ENCODE peak calls at places on chromosomes 4 and X, in six cellular contexts. One of them, this sample, is unnamed.
A peak's percentile ranks its signal among the peaks of the same experiment; 100 is the strongest.

GRCh38 chr4:65195666-65196065 is 474.6 kb downstream of the EPHA5 start:
- DNase-seq in CD8-positive, alpha-beta T cell: no peak
- DNase-seq in type B pancreatic cell: no peak
- DNase-seq in H9: no peak
- DNase-seq in psoas muscle: no peak
- DNase-seq in retinal pigment epithelial cell: no peak
- DNase-seq in this sample: no peak

GRCh38 chr4:15344041-15344440 is 83.8 kb upstream of the C1QTNF7 start:
- DNase-seq in CD8-positive, alpha-beta T cell: no peak
- DNase-seq in retinal pigment epithelial cell: no peak
- DNase-seq in type B pancreatic cell: no peak
- DNase-seq in psoas muscle: no peak
- DNase-seq in H9: no peak
- DNase-seq in this sample: no peak

GRCh38 chrX:137651647-137652046 is 85.7 kb downstream of the ZIC3 start:
- DNase-seq in retinal pigment epithelial cell: no peak
- DNase-seq in CD8-positive, alpha-beta T cell: no peak
- DNase-seq in psoas muscle: no peak
- DNase-seq in type B pancreatic cell: no peak
- DNase-seq in H9: no peak
- DNase-seq in this sample: no peak

GRCh38 chrX:9339603-9340569 is 125.0 kb upstream of the TBL1X start:
- DNase-seq in type B pancreatic cell: no peak
- DNase-seq in H9: no peak
- DNase-seq in psoas muscle: peak; percentile 34
- DNase-seq in CD8-positive, alpha-beta T cell: peak; percentile 39
- DNase-seq in retinal pigment epithelial cell: no peak
- DNase-seq in this sample: no peak

GRCh38 chr4:15894393-15894792 is 44.1 kb downstream of the FGFBP1 start:
- DNase-seq in type B pancreatic cell: no peak
- DNase-seq in retinal pigment epithelial cell: no peak
- DNase-seq in CD8-positive, alpha-beta T cell: no peak
- DNase-seq in H9: no peak
- DNase-seq in psoas muscle: no peak
- DNase-seq in this sample: no peak

GRCh38 chrX:131895002-131895401 is 128.1 kb upstream of the STK26 start:
- DNase-seq in retinal pigment epithelial cell: no peak
- DNase-seq in CD8-positive, alpha-beta T cell: no peak
- DNase-seq in type B pancreatic cell: no peak
- DNase-seq in H9: no peak
- DNase-seq in psoas muscle: no peak
- DNase-seq in this sample: no peak

GRCh38 chrX:37076983-37077382 is 68.8 kb downstream of the FAM47C start:
- DNase-seq in CD8-positive, alpha-beta T cell: no peak
- DNase-seq in type B pancreatic cell: no peak
- DNase-seq in psoas muscle: no peak
- DNase-seq in retinal pigment epithelial cell: no peak
- DNase-seq in H9: no peak
- DNase-seq in this sample: no peak

GRCh38 chr4:148946271-148946670 is 504.1 kb upstream of the NR3C2 start:
- DNase-seq in psoas muscle: no peak
- DNase-seq in CD8-positive, alpha-beta T cell: no peak
- DNase-seq in type B pancreatic cell: no peak
- DNase-seq in H9: no peak
- DNase-seq in retinal pigment epithelial cell: no peak
- DNase-seq in this sample: no peak

GRCh38 chrX:49165901-49166881 is 3.6 kb downstream of the MAGIX start:
- DNase-seq in retinal pigment epithelial cell: no peak
- DNase-seq in psoas muscle: peak; percentile 80
- DNase-seq in H9: peak; percentile 94
- DNase-seq in type B pancreatic cell: no peak
- DNase-seq in CD8-positive, alpha-beta T cell: peak; percentile 66
- DNase-seq in this sample: peak; percentile 72

GRCh38 chr4:88054909-88055308 is 47.5 kb downstream of the PKD2 start:
- DNase-seq in psoas muscle: no peak
- DNase-seq in retinal pigment epithelial cell: peak; percentile 8
- DNase-seq in type B pancreatic cell: no peak
- DNase-seq in H9: peak; percentile 60
- DNase-seq in CD8-positive, alpha-beta T cell: no peak
- DNase-seq in this sample: no peak

GRCh38 chr4:184417802-184418511 is 56.4 kb downstream of the IRF2 start:
- DNase-seq in psoas muscle: no peak
- DNase-seq in retinal pigment epithelial cell: no peak
- DNase-seq in type B pancreatic cell: no peak
- DNase-seq in H9: no peak
- DNase-seq in CD8-positive, alpha-beta T cell: peak; percentile 14
- DNase-seq in this sample: no peak

GRCh38 chrX:53686151-53686885 is at the start of gene HUWE1:
- DNase-seq in type B pancreatic cell: peak; percentile 82
- DNase-seq in H9: peak; percentile 87
- DNase-seq in CD8-positive, alpha-beta T cell: peak; percentile 85
- DNase-seq in psoas muscle: peak; percentile 78
- DNase-seq in retinal pigment epithelial cell: no peak
- DNase-seq in this sample: peak; percentile 75

GRCh38 chrX:119238557-119238956 is 2.5 kb downstream of the PGRMC1 start:
- DNase-seq in retinal pigment epithelial cell: no peak
- DNase-seq in H9: no peak
- DNase-seq in psoas muscle: no peak
- DNase-seq in type B pancreatic cell: no peak
- DNase-seq in CD8-positive, alpha-beta T cell: no peak
- DNase-seq in this sample: no peak

GRCh38 chr4:72846280-72847111 is 223.0 kb downstream of the COX18 start:
- DNase-seq in CD8-positive, alpha-beta T cell: no peak
- DNase-seq in H9: peak; percentile 85
- DNase-seq in type B pancreatic cell: no peak
- DNase-seq in retinal pigment epithelial cell: peak; percentile 38
- DNase-seq in psoas muscle: no peak
- DNase-seq in this sample: no peak

GRCh38 chr4:10926025-10926424 is 241.5 kb upstream of the CLNK start:
- DNase-seq in retinal pigment epithelial cell: peak; percentile 96
- DNase-seq in type B pancreatic cell: no peak
- DNase-seq in H9: no peak
- DNase-seq in psoas muscle: no peak
- DNase-seq in CD8-positive, alpha-beta T cell: no peak
- DNase-seq in this sample: no peak

GRCh38 chrX:30196322-30196721 is 19.0 kb upstream of the MAGEB2 start:
- DNase-seq in H9: no peak
- DNase-seq in type B pancreatic cell: no peak
- DNase-seq in CD8-positive, alpha-beta T cell: no peak
- DNase-seq in retinal pigment epithelial cell: no peak
- DNase-seq in psoas muscle: no peak
- DNase-seq in this sample: no peak

GRCh38 chr4:152946460-152946859 is 10.3 kb downstream of the FHDC1 start:
- DNase-seq in psoas muscle: no peak
- DNase-seq in H9: no peak
- DNase-seq in CD8-positive, alpha-beta T cell: no peak
- DNase-seq in type B pancreatic cell: no peak
- DNase-seq in retinal pigment epithelial cell: no peak
- DNase-seq in this sample: no peak

GRCh38 chr4:1808396-1808795 is 15.3 kb downstream of the FGFR3 start:
- DNase-seq in CD8-positive, alpha-beta T cell: no peak
- DNase-seq in psoas muscle: no peak
- DNase-seq in type B pancreatic cell: no peak
- DNase-seq in retinal pigment epithelial cell: no peak
- DNase-seq in H9: no peak
- DNase-seq in this sample: no peak

GRCh38 chr4:117478702-117479101 is 393.3 kb upstream of the TRAM1L1 start:
- DNase-seq in CD8-positive, alpha-beta T cell: no peak
- DNase-seq in psoas muscle: no peak
- DNase-seq in H9: no peak
- DNase-seq in retinal pigment epithelial cell: no peak
- DNase-seq in type B pancreatic cell: no peak
- DNase-seq in this sample: no peak

GRCh38 chrX:148500428-148501120 is at the start of gene AFF2:
- DNase-seq in type B pancreatic cell: peak; percentile 71
- DNase-seq in retinal pigment epithelial cell: no peak
- DNase-seq in psoas muscle: peak; percentile 19
- DNase-seq in CD8-positive, alpha-beta T cell: peak; percentile 16
- DNase-seq in H9: peak; percentile 26
- DNase-seq in this sample: peak; percentile 14

GRCh38 chr4:140928880-140929279 is 172.7 kb upstream of the TBC1D9 start:
- DNase-seq in psoas muscle: no peak
- DNase-seq in type B pancreatic cell: no peak
- DNase-seq in CD8-positive, alpha-beta T cell: no peak
- DNase-seq in H9: no peak
- DNase-seq in retinal pigment epithelial cell: no peak
- DNase-seq in this sample: no peak

GRCh38 chr4:97656034-97656720 is 487.1 kb downstream of the STPG2 start:
- DNase-seq in psoas muscle: no peak
- DNase-seq in retinal pigment epithelial cell: peak; percentile 43
- DNase-seq in H9: no peak
- DNase-seq in CD8-positive, alpha-beta T cell: no peak
- DNase-seq in type B pancreatic cell: no peak
- DNase-seq in this sample: no peak

GRCh38 chrX:45172890-45173289 is 27.8 kb downstream of the DIPK2B start:
- DNase-seq in CD8-positive, alpha-beta T cell: no peak
- DNase-seq in retinal pigment epithelial cell: peak; percentile 48
- DNase-seq in H9: no peak
- DNase-seq in psoas muscle: no peak
- DNase-seq in type B pancreatic cell: no peak
- DNase-seq in this sample: no peak

DNA sequence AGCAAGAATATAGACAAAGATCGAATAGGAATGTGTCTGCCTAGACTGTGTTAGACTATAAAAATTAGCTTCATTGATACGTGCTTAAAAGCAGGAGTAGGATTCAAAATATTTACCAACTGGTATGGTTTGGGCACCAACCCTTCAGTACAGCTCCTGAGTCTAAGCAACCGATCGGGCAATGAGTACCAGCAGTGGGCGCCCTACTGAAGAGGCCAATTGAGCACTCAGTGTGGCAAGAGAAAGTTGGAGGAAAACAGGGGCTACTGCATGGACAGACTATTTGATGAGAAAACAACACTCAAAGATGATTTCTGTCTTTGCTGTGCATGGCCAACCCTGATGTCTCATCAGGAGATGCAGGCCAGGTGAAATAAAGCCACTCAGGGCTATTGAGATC is 176.0 kb upstream of the NWD2 start:
- DNase-seq in psoas muscle: no peak
- DNase-seq in CD8-positive, alpha-beta T cell: no peak
- DNase-seq in retinal pigment epithelial cell: no peak
- DNase-seq in type B pancreatic cell: no peak
- DNase-seq in H9: peak; percentile 62
- DNase-seq in this sample: no peak
- TF ChIP-seq CTCF in psoas muscle: no peak
- TF ChIP-seq CTCF in CD8-positive, alpha-beta T cell: no peak
- TF ChIP-seq CTCF in retinal pigment epithelial cell: no peak
- TF ChIP-seq CTCF in type B pancreatic cell: peak; percentile 25
- TF ChIP-seq CTCF in H9: peak; percentile 73
- TF ChIP-seq CTCF in this sample: no peak

DNA sequence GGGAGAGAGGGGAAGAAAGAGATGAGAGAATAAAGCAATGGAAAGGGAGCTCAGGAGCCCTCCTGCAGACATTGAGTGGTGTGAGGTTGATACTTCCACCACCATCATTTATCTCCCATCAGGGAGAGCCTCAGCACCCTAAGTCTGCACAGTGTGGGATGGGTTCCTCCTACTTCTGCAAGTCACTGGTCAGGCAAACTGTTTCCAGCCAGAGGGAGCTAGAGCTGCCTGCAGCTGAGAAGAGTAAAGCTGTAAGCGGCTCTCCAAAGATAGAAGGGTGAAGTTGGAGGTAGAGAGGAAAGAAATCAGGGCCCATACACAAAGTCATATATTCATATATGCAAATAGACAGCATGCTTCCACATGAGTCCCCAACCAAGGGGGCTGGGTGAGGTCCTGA is 21.8 kb upstream of the ZNF81 start:
- DNase-seq in retinal pigment epithelial cell: no peak
- DNase-seq in psoas muscle: no peak
- DNase-seq in type B pancreatic cell: no peak
- DNase-seq in CD8-positive, alpha-beta T cell: no peak
- DNase-seq in H9: peak; percentile 52
- DNase-seq in this sample: no peak
- TF ChIP-seq CTCF in retinal pigment epithelial cell: no peak
- TF ChIP-seq CTCF in psoas muscle: no peak
- TF ChIP-seq CTCF in type B pancreatic cell: no peak
- TF ChIP-seq CTCF in CD8-positive, alpha-beta T cell: no peak
- TF ChIP-seq CTCF in H9: peak; percentile 37
- TF ChIP-seq CTCF in this sample: no peak

GRCh38 chr4:169005453-169006099 is 4.5 kb downstream of the CBR4 start:
- DNase-seq in CD8-positive, alpha-beta T cell: no peak
- DNase-seq in type B pancreatic cell: no peak
- DNase-seq in psoas muscle: no peak
- DNase-seq in retinal pigment epithelial cell: no peak
- DNase-seq in H9: no peak
- DNase-seq in this sample: no peak
- TF ChIP-seq CTCF in CD8-positive, alpha-beta T cell: peak; percentile 34
- TF ChIP-seq CTCF in type B pancreatic cell: peak; percentile 67
- TF ChIP-seq CTCF in psoas muscle: peak; percentile 25
- TF ChIP-seq CTCF in retinal pigment epithelial cell: peak; percentile 54
- TF ChIP-seq CTCF in H9: peak; percentile 61
- TF ChIP-seq CTCF in this sample: peak; percentile 38

DNA sequence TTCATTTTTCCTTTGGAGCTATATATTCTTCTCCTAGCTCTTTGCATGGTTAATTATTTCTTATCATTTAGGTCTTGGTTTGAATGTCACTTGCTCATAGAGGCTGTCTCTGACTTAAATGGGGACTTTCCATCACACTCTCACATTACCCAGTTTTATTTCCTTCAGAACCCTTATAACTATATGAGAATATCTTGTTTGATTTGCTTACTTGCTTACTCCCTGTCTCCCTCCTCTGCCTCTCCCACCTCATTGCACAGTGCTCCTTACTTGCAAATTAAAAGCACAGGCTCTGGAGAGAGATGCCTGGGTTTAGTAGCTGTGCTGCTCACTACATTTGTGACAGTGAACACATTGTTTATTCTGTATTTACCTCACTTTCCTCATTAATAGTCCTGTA is 174.6 kb downstream of the SOWAHB start:
- DNase-seq in CD8-positive, alpha-beta T cell: no peak
- DNase-seq in psoas muscle: no peak
- DNase-seq in retinal pigment epithelial cell: no peak
- DNase-seq in type B pancreatic cell: no peak
- DNase-seq in H9: no peak
- DNase-seq in this sample: no peak
- TF ChIP-seq CTCF in CD8-positive, alpha-beta T cell: no peak
- TF ChIP-seq CTCF in psoas muscle: no peak
- TF ChIP-seq CTCF in retinal pigment epithelial cell: peak; percentile 30
- TF ChIP-seq CTCF in type B pancreatic cell: no peak
- TF ChIP-seq CTCF in H9: no peak
- TF ChIP-seq CTCF in this sample: no peak

DNA sequence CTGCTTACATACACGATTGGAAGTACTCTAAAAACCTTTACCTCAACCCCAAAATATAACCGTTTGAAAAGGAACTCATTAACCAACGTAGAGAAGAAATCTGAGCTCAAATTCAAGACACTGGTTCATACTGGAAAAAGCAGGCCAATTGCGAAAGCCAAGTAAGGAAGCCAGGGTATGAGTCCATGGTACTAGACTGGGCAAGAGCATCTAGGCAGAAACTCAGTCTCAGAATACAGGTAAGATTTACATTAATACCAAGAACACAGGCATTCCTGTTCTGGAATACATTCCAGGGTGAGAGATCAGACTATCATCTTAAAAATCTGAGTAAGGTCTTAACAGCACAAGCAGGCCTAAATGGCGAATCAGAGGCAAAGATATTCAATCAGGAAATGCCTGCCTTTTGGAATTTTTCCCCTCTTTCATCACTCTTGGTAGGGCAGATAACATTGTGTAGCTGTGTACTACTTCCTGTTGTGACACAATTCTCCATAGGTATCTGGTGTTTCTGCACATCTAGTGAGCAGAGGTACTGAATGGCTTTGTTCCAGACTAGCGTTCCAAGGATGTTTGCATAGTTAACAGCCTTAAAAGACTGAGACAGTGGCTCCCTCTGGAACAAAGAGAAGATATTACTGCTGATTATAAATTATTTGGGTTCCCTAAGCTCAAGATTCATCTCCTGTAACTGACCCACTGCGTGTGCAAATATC is 311.3 kb downstream of the PCDH19 start:
- DNase-seq in H9: no peak
- DNase-seq in retinal pigment epithelial cell: no peak
- DNase-seq in type B pancreatic cell: no peak
- DNase-seq in psoas muscle: no peak
- DNase-seq in CD8-positive, alpha-beta T cell: no peak
- DNase-seq in this sample: no peak
- TF ChIP-seq CTCF in H9: no peak
- TF ChIP-seq CTCF in retinal pigment epithelial cell: no peak
- TF ChIP-seq CTCF in type B pancreatic cell: no peak
- TF ChIP-seq CTCF in psoas muscle: no peak
- TF ChIP-seq CTCF in CD8-positive, alpha-beta T cell: no peak
- TF ChIP-seq CTCF in this sample: no peak